ENCODE peak calls at places on chromosome 6, in four cellular contexts. N is PC-3, B is adrenal gland, H is neural progenitor cell. K is an unnamed sample. For H3K4me1, the result is how much of the 10 kb centered on the place peaks cover.

GRCh38 chr6:168530653-168531071 is 89.7 kb downstream of the SMOC2 start:
- DNase-seq in H (no peak), B (no peak), N (no peak), K (no peak)

GRCh38 chr6:30618270-30618787 is 689 bp downstream of the MRPS18B start:
- DNase-seq in N (peak), H (no peak), B (no peak), K (no peak)

GRCh38 chr6:83292900-83293843 is 100.0 kb downstream of the RWDD2A start:
- DNase-seq in H (no peak), B (no peak), N (no peak), K (no peak)

GRCh38 chr6:37783831-37784584 is 35.5 kb upstream of the ZFAND3 start:
- DNase-seq in B (no peak), N (no peak), H (peak), K (peak)

GRCh38 chr6:75156186-75156878 is 49.5 kb downstream of the COL12A1 start:
- DNase-seq in H (no peak), B (no peak), N (no peak), K (no peak)

GRCh38 chr6:16473184-16473907 is 235.0 kb downstream of the GMPR start:
- DNase-seq in N (no peak), H (no peak), B (no peak), K (no peak)

GRCh38 chr6:105849741-105850140 is 236.4 kb upstream of the PRDM1 start:
- DNase-seq in N (peak), H (peak), B (no peak), K (no peak)

GRCh38 chr6:168196881-168197635 is 118.0 kb upstream of the FRMD1 start:
- DNase-seq in H (no peak), N (no peak), B (no peak), K (no peak)

GRCh38 chr6:32882879-32883250 is 28.9 kb downstream of the PSMB9 start:
- DNase-seq in B (no peak), H (no peak), N (peak), K (no peak)

GRCh38 chr6:69974193-69974592 is 107.8 kb downstream of the COL19A1 start:
- DNase-seq in H (no peak), B (no peak), N (no peak), K (no peak)

GRCh38 chr6:130215526-130215925 is 7.2 kb downstream of the SAMD3 start:
- DNase-seq in H (no peak), B (no peak), N (no peak), K (no peak)

GRCh38 chr6:34900321-34901031 is 11.4 kb downstream of the ANKS1A start:
- DNase-seq in B (no peak), N (no peak), H (no peak), K (no peak)

GRCh38 chr6:56278186-56278585 is 30.8 kb upstream of the COL21A1 start:
- DNase-seq in B (no peak), N (peak), H (peak), K (no peak)

GRCh38 chr6:53718597-53719460 is 53.3 kb upstream of the KLHL31 start:
- DNase-seq in H (peak), B (peak), N (peak), K (peak)

GRCh38 chr6:11050735-11051134 is 6.6 kb upstream of the ELOVL2 start:
- DNase-seq in H (no peak), B (no peak), N (peak), K (no peak)

GRCh38 chr6:127860723-127861122 is 40.1 kb downstream of the THEMIS start:
- DNase-seq in B (no peak), N (peak), H (no peak), K (no peak)

GRCh38 chr6:128601060-128601459 is 80.7 kb upstream of the PTPRK start:
- DNase-seq in B (no peak), N (peak), H (no peak), K (no peak)

GRCh38 chr6:149149682-149150081 is 167.8 kb upstream of the TAB2 start:
- DNase-seq in H (no peak), B (no peak), N (no peak), K (no peak)

GRCh38 chr6:105893741-105894140 is 192.4 kb upstream of the PRDM1 start:
- DNase-seq in N (no peak), B (no peak), H (no peak), K (no peak)

GRCh38 chr6:158321960-158322359 is 9.7 kb downstream of the TULP4 start:
- DNase-seq in B (no peak), N (peak), H (no peak), K (no peak)

GRCh38 chr6:22071655-22072054 is 225.2 kb downstream of the PRL start:
- DNase-seq in H (peak), B (peak), N (no peak), K (peak)

GRCh38 chr6:85372188-85372914 is 77.5 kb upstream of the NT5E start:
- DNase-seq in N (no peak), B (no peak), H (no peak), K (no peak)

GRCh38 chr6:131041814-131042213 is 21.2 kb downstream of the EPB41L2 start:
- DNase-seq in B (no peak), H (no peak), N (no peak), K (no peak)

GRCh38 chr6:148709577-148709976 is 37.3 kb upstream of the UST start:
- DNase-seq in H (no peak), N (peak), B (no peak), K (no peak)

GRCh38 chr6:148109732-148110131 is 232.9 kb upstream of the SASH1 start:
- DNase-seq in B (no peak), H (no peak), N (no peak), K (no peak)

GRCh38 chr6:168540713-168541291 is 99.8 kb downstream of the SMOC2 start:
- DNase-seq in N (no peak), H (no peak), B (no peak), K (no peak)

GRCh38 chr6:100166991-100167390 is 173.0 kb upstream of the MCHR2 start:
- DNase-seq in N (no peak), B (no peak), H (no peak), K (no peak)

GRCh38 chr6:140871911-140872310 is 1260.8 kb upstream of the GJE1 start:
- DNase-seq in B (no peak), N (peak), H (no peak), K (no peak)

GRCh38 chr6:111764238-111765182 is 108.7 kb downstream of the FYN start:
- DNase-seq in H (peak), N (no peak), B (no peak), K (no peak)

GRCh38 chr6:23601811-23602340 is 524.1 kb upstream of the NRSN1 start:
- DNase-seq in H (no peak), B (no peak), N (no peak), K (no peak)

GRCh38 chr6:75431379-75431778 is 62.2 kb downstream of the FILIP1 start:
- DNase-seq in N (peak), H (no peak), B (peak), K (no peak)

GRCh38 chr6:116159782-116160524 is 34.0 kb upstream of the COL10A1 start:
- DNase-seq in B (no peak), N (no peak), H (no peak), K (no peak)

GRCh38 chr6:139262519-139263300 is 29.1 kb downstream of the TXLNB start:
- DNase-seq in B (no peak), H (no peak), N (peak), K (no peak)

DNA sequence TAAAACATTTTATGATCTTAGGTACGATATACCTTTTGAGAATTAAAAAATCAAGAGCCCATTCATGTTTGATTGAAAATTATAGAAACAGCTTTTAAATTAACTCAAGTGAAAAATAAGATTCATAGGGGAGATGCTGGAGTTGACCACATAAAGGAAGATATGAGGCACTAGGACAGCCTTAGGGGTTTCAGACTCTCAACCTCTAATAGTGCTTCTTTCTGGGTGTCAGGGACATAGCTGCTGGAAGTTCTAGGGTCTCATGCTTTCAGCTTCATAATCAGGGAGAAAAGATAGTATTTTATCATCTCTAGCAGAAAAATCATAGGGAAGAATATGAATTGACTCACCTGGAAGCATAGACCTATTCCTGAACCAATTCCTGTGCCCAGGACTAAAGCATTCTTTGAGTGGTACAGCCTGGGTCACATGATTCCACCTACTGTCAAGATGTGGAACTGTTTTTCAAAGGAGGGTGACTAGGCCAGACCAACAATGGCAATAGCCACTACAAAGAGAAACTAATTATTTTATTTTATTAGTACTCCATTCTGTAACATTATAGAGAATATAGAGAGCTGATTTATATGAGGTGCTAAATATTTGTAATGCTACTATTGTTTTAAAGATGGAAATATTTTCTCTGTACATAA is 27.8 kb upstream of the CENPW start:
- DNase-seq in B (no peak), H (peak), N (peak), K (no peak)
- TF ChIP-seq CTCF in B (no peak), H (peak), N (peak), K (no peak)

DNA sequence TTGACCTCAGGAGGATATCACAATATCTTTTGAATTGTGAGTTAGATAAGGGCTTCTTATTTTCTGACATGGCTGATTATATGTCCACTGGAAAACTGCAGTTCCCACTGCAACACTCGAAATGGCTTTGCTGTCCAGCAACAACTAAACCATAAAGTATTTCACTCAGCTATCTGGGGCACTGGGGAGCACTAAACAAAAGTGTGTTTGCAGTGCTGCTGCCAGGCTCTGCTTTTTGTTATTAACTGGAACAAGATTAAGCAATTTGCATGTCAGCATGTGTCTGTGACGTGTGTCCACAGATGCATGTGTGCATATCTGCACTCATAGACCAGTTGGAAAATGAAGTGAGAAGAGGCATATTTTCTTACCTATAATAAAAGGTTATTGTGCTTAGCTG is 107.8 kb upstream of the CCN2 start:
- DNase-seq in B (no peak), N (no peak), H (no peak), K (no peak)
- H3K4me3 ChIP-seq in B (no peak), N (no peak), H (no peak), K (no peak)

DNA sequence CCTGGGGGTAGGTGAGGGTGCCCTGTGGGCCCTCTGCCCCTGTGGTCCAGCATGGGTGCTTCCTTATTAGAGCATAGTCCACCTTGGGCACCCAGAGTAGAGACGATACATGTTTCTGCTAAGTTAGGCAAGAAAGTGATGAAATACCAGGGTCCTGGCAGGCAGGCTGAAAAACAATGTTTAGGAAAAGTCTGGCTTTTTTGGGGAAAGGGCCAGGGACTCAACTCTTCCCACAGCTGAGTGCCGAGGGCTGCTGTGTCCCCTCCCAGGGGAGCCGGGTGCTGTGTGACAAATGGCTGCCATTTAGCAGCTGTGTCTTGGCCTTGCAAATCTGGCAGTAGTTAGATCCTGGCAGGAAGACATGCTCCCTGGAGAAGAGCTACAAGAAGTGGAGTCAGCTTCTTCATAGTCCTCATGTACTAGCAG is 61.5 kb downstream of the RREB1 start:
- DNase-seq in N (no peak), H (no peak), B (no peak), K (peak)
- H3K4me1 ChIP-seq in N (under half), H (under half), B (under half), K (under half)

GRCh38 chr6:120274547-120274946 is 925.0 kb upstream of the MAN1A1 start:
- DNase-seq in H (no peak), B (no peak), N (no peak), K (no peak)
- TF ChIP-seq CTCF in H (no peak), B (no peak), N (no peak), K (no peak)

GRCh38 chr6:92577077-92577719 is 842.2 kb downstream of the EPHA7 start:
- DNase-seq in B (no peak), N (no peak), H (peak), K (no peak)
- H3K4me3 ChIP-seq in B (no peak), N (no peak), H (no peak), K (no peak)